ENCODE peak calls at places on chromosome 15, in seven cellular contexts. J, M, G, I, F, Q and Y are unnamed samples.

GRCh38 chr15:91853968-91854943 is 748 bp downstream of the SLCO3A1 start:
- DNase-seq in G (peak; percentile 57), F (no peak), Q (peak; percentile 63), J (no peak), I (peak; percentile 50), M (peak; percentile 65), Y (peak; percentile 27)

GRCh38 chr15:31238906-31239305 is 87.7 kb upstream of the KLF13 start:
- DNase-seq in F (no peak), Q (no peak), G (no peak), I (no peak), J (no peak), M (no peak), Y (no peak)

GRCh38 chr15:60407406-60407805 is 9.6 kb upstream of the ANXA2 start:
- DNase-seq in I (no peak), G (no peak), F (no peak), Q (no peak), J (peak; percentile 91), M (no peak), Y (no peak)

GRCh38 chr15:88431441-88431840 is 35.7 kb downstream of the MRPL46 start:
- DNase-seq in I (no peak), G (no peak), M (no peak), J (no peak), Q (no peak), F (no peak), Y (no peak)

GRCh38 chr15:68773036-68773435 is 47.7 kb downstream of the ANP32A start:
- DNase-seq in M (no peak), I (no peak), Q (no peak), J (no peak), G (no peak), F (no peak), Y (no peak)

GRCh38 chr15:35736150-35736549 is 190.2 kb upstream of the DPH6 start:
- DNase-seq in I (no peak), G (no peak), F (no peak), J (peak; percentile 57), M (no peak), Q (no peak), Y (no peak)

GRCh38 chr15:91049378-91050127 is 27.2 kb upstream of the VPS33B start:
- DNase-seq in M (no peak), F (peak; percentile 45), Q (no peak), J (peak; percentile 53), I (peak; percentile 62), G (peak; percentile 70), Y (peak; percentile 35)

GRCh38 chr15:83310521-83311456 is 26.3 kb upstream of the BNC1 start:
- DNase-seq in F (no peak), J (no peak), Q (no peak), I (no peak), G (no peak), M (no peak), Y (no peak)

DNA sequence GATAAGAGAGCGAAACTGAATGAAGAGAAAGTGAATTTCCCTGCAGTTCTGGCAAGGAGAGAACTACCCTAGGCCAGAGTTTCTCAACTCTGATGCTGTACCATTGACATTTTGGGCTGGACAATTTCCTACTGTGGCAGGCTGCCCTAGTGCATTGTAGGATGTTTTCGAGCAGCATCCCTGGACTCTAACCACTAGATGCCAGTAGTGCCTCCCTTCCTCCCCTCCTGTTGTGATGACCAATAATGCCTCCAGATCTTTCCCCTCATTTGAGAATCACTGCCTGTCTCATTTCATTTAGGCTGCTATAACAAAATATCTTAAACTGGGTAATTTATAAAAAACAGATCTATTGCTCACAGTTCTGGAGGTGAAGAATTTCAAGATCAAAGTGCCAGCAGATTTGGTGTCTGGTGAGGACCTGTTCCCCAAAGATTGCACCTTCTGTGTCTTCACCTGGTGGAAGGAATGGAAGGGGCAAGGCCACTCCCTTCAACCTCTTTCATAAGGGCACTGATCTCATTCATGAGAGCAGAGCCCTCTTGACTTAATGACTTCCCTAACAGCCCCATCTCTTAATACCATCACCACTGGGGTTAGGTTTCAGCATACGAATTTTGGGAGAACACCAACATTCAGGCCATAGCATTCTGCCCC is 188.9 kb upstream of the MEIS2 start:
- DNase-seq in Q (no peak), F (no peak), J (peak; percentile 5), M (peak; percentile 65), I (no peak), G (no peak), Y (no peak)
- TF ChIP-seq CTCF in Q (no peak), F (no peak), J (peak; percentile 29), M (peak; percentile 56), I (no peak), G (no peak), Y (no peak)

DNA sequence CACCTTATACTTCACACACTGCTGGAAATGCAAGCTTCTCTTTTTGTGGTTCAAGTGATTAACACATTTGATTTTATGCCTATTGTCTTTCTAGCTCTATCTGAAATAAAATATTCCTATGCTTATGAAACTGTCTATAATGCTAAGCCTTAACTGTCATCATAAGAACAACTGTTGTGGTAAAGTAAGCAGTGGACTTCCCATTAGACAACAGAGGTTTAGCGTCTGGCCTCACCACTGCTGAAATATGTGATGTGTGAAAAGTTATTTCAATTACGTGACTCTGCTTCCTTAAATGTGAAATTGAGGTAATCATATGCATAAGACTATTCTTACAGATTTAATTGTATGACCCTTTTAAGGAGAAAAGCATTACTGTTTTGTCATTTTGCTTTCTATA is 140.2 kb upstream of the LYSMD4 start:
- DNase-seq in Q (no peak), M (no peak), G (no peak), J (no peak), I (no peak), F (no peak), Y (no peak)
- H3K27ac ChIP-seq in Q (no peak overlapping the region), M (no peak overlapping the region), G (no peak overlapping the region), J (no peak overlapping the region), I (no peak overlapping the region), F (no peak overlapping the region), Y (no peak overlapping the region)

DNA sequence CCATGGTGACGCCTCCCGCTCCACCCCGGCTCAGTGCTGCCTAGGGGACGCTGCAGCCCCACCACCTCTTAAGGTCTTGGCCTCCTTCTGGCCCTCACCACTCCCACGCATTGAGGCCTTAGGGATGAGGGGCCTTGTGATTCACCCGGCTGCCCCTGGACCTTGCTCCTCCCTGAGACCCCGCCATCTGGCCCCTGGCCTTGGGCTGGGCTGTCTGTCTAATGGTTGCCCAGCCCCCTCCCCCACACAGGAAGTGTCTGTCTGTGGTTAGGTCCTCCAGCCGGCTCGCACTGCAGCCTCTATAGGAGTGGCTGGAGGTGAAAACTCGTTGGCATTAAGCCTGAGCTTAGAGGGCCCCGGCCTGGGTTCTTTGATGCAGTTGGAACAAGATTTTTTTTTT is 21.5 kb upstream of the MTHFS start:
- DNase-seq in J (no peak), Q (no peak), I (no peak), G (no peak), F (no peak), M (no peak), Y (no peak)
- TF ChIP-seq POLR2A in J (no peak), Q (no peak), I (no peak), G (no peak), F (no peak), M (no peak), Y (no peak)

GRCh38 chr15:89770041-89770440 is 6.1 kb upstream of the MESP2 start:
- DNase-seq in I (no peak), F (no peak), M (no peak), G (no peak), J (peak; percentile 70), Q (no peak), Y (no peak)

GRCh38 chr15:89765694-89766093 is 10.4 kb upstream of the MESP2 start:
- DNase-seq in J (no peak), M (no peak), I (no peak), F (no peak), G (no peak), Q (no peak), Y (no peak)

GRCh38 chr15:89768071-89768500 is 8.0 kb upstream of the MESP2 start:
- DNase-seq in F (no peak), J (peak; percentile 60), I (no peak), Q (no peak), M (no peak), G (peak; percentile 46), Y (no peak)

GRCh38 chr15:89766357-89767311 is 9.5 kb upstream of the MESP2 start:
- DNase-seq in J (no peak), F (no peak), G (no peak), Q (no peak), M (no peak), I (no peak), Y (no peak)

DNA sequence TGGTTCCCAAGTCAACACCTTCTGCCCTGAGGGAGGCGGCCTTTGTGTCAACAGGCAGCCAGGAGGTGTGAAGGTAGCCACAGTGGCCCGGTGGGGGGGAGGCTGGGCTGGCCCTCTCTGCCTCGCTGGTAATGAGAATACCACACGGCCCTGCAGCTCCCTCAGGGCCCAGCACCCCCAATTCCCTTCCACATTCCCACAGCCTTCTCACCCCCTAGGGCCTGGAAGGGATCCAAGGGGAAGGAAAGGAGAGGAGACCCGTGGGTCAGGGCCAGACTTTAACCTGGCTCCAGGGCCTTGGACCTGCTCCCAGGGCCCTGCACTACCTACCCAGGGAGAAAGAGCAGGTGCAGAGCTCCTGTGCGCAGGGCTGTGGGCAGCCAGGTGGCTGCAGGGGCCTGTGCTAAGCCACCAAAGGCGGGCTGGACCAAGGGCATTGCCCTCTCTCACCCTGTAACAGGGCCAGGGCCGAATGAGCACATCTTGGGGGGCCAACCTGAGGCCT is 8.7 kb upstream of the MESP2 start:
- DNase-seq in J (no peak), Q (no peak), M (no peak), I (no peak), F (no peak), G (no peak), Y (no peak)
- TF ChIP-seq CTCF in J (no peak), Q (no peak), M (no peak), I (no peak), F (no peak), G (no peak), Y (no peak)

GRCh38 chr15:38726187-38726586 is 161.6 kb upstream of the RASGRP1 start:
- DNase-seq in M (no peak), Q (no peak), F (no peak), G (no peak), J (no peak), I (no peak), Y (no peak)
- H3K27ac ChIP-seq in M (no peak overlapping the region), Q (no peak overlapping the region), F (no peak overlapping the region), G (no peak overlapping the region), J (no peak overlapping the region), I (no peak overlapping the region), Y (no peak overlapping the region)

GRCh38 chr15:56959318-56959648 is 40.8 kb downstream of the TCF12 start:
- DNase-seq in M (no peak), G (no peak), I (no peak), F (no peak), Q (no peak), J (no peak), Y (no peak)
- TF ChIP-seq POLR2A in M (no peak), G (no peak), I (no peak), F (no peak), Q (no peak), J (no peak), Y (no peak)

DNA sequence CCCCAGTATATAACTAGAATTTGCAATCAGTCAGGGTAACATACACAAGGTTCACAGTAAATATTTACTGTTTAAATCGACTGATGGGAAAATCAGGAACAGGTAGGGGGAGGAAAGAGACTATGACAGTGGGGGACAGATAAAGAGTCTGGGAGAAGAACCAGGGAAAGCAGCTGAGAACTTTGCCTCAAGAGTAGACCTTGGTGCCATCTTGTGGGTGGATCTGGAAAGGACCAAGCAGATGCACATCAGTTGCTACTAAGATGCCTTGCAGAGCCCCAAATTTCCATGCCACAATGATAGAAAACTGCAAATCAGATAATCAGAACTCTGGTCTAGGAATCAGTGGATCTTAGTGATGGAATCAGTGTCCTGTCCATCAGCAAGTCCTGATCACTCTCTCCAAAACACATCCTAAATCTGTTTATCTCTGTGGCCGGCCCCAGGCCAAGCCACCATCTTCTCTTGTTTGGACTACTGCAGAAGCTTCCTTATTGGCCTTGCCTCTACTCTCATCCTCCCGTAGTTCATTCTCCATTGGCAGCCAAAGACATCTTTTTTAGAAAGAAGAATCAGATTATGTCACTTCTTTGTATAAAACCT is 62.7 kb downstream of the PDE8A start:
- DNase-seq in Q (peak; percentile 57), F (no peak), J (peak; percentile 80), G (peak; percentile 70), M (no peak), I (peak; percentile 67), Y (peak; percentile 59)
- TF ChIP-seq CTCF in Q (peak; percentile 62), F (peak; percentile 61), J (peak; percentile 75), G (peak; percentile 60), M (peak; percentile 71), I (peak; percentile 59), Y (peak; percentile 78)